ENCODE peak calls at places on chromosomes 4 and X, in six cellular contexts. One of them, this sample, is unnamed. For H3K4me1, the result is how much of the 10 kb centered on the place peaks cover.

GRCh38 chr4:159498371-159499115 is 395.7 kb downstream of the RAPGEF2 start:
- DNase-seq in mesendoderm: no peak
- DNase-seq in cardiac muscle cell: no peak
- DNase-seq in GM23338: no peak
- DNase-seq in hepatocyte: no peak
- DNase-seq in heart right ventricle: no peak
- DNase-seq in this sample: no peak

GRCh38 chr4:1293531-1293941 is 3.8 kb downstream of the MAEA start:
- DNase-seq in mesendoderm: no peak
- DNase-seq in cardiac muscle cell: no peak
- DNase-seq in GM23338: no peak
- DNase-seq in hepatocyte: no peak
- DNase-seq in heart right ventricle: no peak
- DNase-seq in this sample: no peak

GRCh38 chr4:156775803-156776202 is 195.8 kb downstream of the PDGFC start:
- DNase-seq in mesendoderm: no peak
- DNase-seq in cardiac muscle cell: no peak
- DNase-seq in GM23338: no peak
- DNase-seq in hepatocyte: no peak
- DNase-seq in heart right ventricle: no peak
- DNase-seq in this sample: no peak

GRCh38 chr4:40856836-40857362 is 107.1 kb downstream of the NSUN7 start:
- DNase-seq in mesendoderm: peak
- DNase-seq in cardiac muscle cell: peak
- DNase-seq in GM23338: peak
- DNase-seq in hepatocyte: peak
- DNase-seq in heart right ventricle: peak
- DNase-seq in this sample: peak

GRCh38 chrX:4735299-4735698 is 1021.9 kb upstream of the PRKX start:
- DNase-seq in mesendoderm: no peak
- DNase-seq in cardiac muscle cell: no peak
- DNase-seq in GM23338: no peak
- DNase-seq in hepatocyte: no peak
- DNase-seq in heart right ventricle: no peak
- DNase-seq in this sample: no peak

GRCh38 chrX:6226646-6227444 is 1.8 kb downstream of the NLGN4X start:
- DNase-seq in mesendoderm: peak
- DNase-seq in cardiac muscle cell: no peak
- DNase-seq in GM23338: peak
- DNase-seq in hepatocyte: peak
- DNase-seq in heart right ventricle: peak
- DNase-seq in this sample: no peak

GRCh38 chr4:29304595-29304994 is 1415.6 kb upstream of the PCDH7 start:
- DNase-seq in mesendoderm: peak
- DNase-seq in cardiac muscle cell: peak
- DNase-seq in GM23338: no peak
- DNase-seq in hepatocyte: no peak
- DNase-seq in heart right ventricle: no peak
- DNase-seq in this sample: no peak

GRCh38 chr4:125393825-125394224 is 79.1 kb downstream of the FAT4 start:
- DNase-seq in mesendoderm: peak
- DNase-seq in cardiac muscle cell: no peak
- DNase-seq in GM23338: no peak
- DNase-seq in hepatocyte: no peak
- DNase-seq in heart right ventricle: no peak
- DNase-seq in this sample: no peak

GRCh38 chrX:153386097-153386496 is 15.1 kb downstream of the PNMA6E start:
- DNase-seq in mesendoderm: no peak
- DNase-seq in cardiac muscle cell: no peak
- DNase-seq in GM23338: no peak
- DNase-seq in hepatocyte: no peak
- DNase-seq in heart right ventricle: no peak
- DNase-seq in this sample: no peak

GRCh38 chr4:97105716-97106115 is 1037.6 kb downstream of the STPG2 start:
- DNase-seq in mesendoderm: no peak
- DNase-seq in cardiac muscle cell: no peak
- DNase-seq in GM23338: no peak
- DNase-seq in hepatocyte: no peak
- DNase-seq in heart right ventricle: no peak
- DNase-seq in this sample: no peak

GRCh38 chr4:65661469-65661868 is 8.8 kb downstream of the EPHA5 start:
- DNase-seq in mesendoderm: no peak
- DNase-seq in cardiac muscle cell: no peak
- DNase-seq in GM23338: peak
- DNase-seq in hepatocyte: no peak
- DNase-seq in heart right ventricle: no peak
- DNase-seq in this sample: no peak

GRCh38 chr4:7255996-7256395 is 63.7 kb downstream of the SORCS2 start:
- DNase-seq in mesendoderm: no peak
- DNase-seq in cardiac muscle cell: no peak
- DNase-seq in GM23338: no peak
- DNase-seq in hepatocyte: no peak
- DNase-seq in heart right ventricle: no peak
- DNase-seq in this sample: no peak

GRCh38 chr4:11609751-11610150 is 181.1 kb upstream of the HS3ST1 start:
- DNase-seq in mesendoderm: no peak
- DNase-seq in cardiac muscle cell: no peak
- DNase-seq in GM23338: no peak
- DNase-seq in hepatocyte: no peak
- DNase-seq in heart right ventricle: no peak
- DNase-seq in this sample: no peak

GRCh38 chr4:173735585-173735984 is 205.6 kb upstream of the HAND2 start:
- DNase-seq in mesendoderm: no peak
- DNase-seq in cardiac muscle cell: no peak
- DNase-seq in GM23338: no peak
- DNase-seq in hepatocyte: no peak
- DNase-seq in heart right ventricle: no peak
- DNase-seq in this sample: no peak

GRCh38 chr4:37516057-37516775 is 170.0 kb downstream of the RELL1 start:
- DNase-seq in mesendoderm: no peak
- DNase-seq in cardiac muscle cell: no peak
- DNase-seq in GM23338: peak
- DNase-seq in hepatocyte: no peak
- DNase-seq in heart right ventricle: no peak
- DNase-seq in this sample: no peak

GRCh38 chrX:27840881-27841280 is 33.1 kb downstream of the MAGEB10 start:
- DNase-seq in mesendoderm: peak
- DNase-seq in cardiac muscle cell: no peak
- DNase-seq in GM23338: peak
- DNase-seq in hepatocyte: no peak
- DNase-seq in heart right ventricle: no peak
- DNase-seq in this sample: no peak

GRCh38 chrX:130799393-130799792 is 103.6 kb downstream of the ENOX2 start:
- DNase-seq in mesendoderm: no peak
- DNase-seq in cardiac muscle cell: peak
- DNase-seq in GM23338: no peak
- DNase-seq in hepatocyte: no peak
- DNase-seq in heart right ventricle: no peak
- DNase-seq in this sample: no peak

GRCh38 chr4:149884529-149885206 is 69.0 kb upstream of the IQCM start:
- DNase-seq in mesendoderm: no peak
- DNase-seq in cardiac muscle cell: no peak
- DNase-seq in GM23338: no peak
- DNase-seq in hepatocyte: peak
- DNase-seq in heart right ventricle: no peak
- DNase-seq in this sample: no peak

GRCh38 chr4:76035799-76036389 is at the start of gene CXCL11:
- DNase-seq in mesendoderm: no peak
- DNase-seq in cardiac muscle cell: no peak
- DNase-seq in GM23338: no peak
- DNase-seq in hepatocyte: no peak
- DNase-seq in heart right ventricle: no peak
- DNase-seq in this sample: no peak

GRCh38 chr4:22514431-22514830 is 1.4 kb downstream of the ADGRA3 start:
- DNase-seq in mesendoderm: no peak
- DNase-seq in cardiac muscle cell: no peak
- DNase-seq in GM23338: no peak
- DNase-seq in hepatocyte: no peak
- DNase-seq in heart right ventricle: no peak
- DNase-seq in this sample: no peak

GRCh38 chr4:142600952-142601351 is 245.1 kb downstream of the INPP4B start:
- DNase-seq in mesendoderm: no peak
- DNase-seq in cardiac muscle cell: no peak
- DNase-seq in GM23338: no peak
- DNase-seq in hepatocyte: no peak
- DNase-seq in heart right ventricle: no peak
- DNase-seq in this sample: no peak

GRCh38 chr4:182192511-182193181 is 50.6 kb upstream of the TENM3 start:
- DNase-seq in mesendoderm: no peak
- DNase-seq in cardiac muscle cell: peak
- DNase-seq in GM23338: no peak
- DNase-seq in hepatocyte: no peak
- DNase-seq in heart right ventricle: no peak
- DNase-seq in this sample: no peak

GRCh38 chr4:182194115-182194834 is 48.9 kb upstream of the TENM3 start:
- DNase-seq in mesendoderm: no peak
- DNase-seq in cardiac muscle cell: no peak
- DNase-seq in GM23338: no peak
- DNase-seq in hepatocyte: no peak
- DNase-seq in heart right ventricle: no peak
- DNase-seq in this sample: no peak

GRCh38 chr4:182193261-182193660 is 49.9 kb upstream of the TENM3 start:
- DNase-seq in mesendoderm: no peak
- DNase-seq in cardiac muscle cell: no peak
- DNase-seq in GM23338: no peak
- DNase-seq in hepatocyte: no peak
- DNase-seq in heart right ventricle: no peak
- DNase-seq in this sample: no peak

GRCh38 chr4:182201871-182202270 is 41.3 kb upstream of the TENM3 start:
- DNase-seq in mesendoderm: no peak
- DNase-seq in cardiac muscle cell: no peak
- DNase-seq in GM23338: no peak
- DNase-seq in hepatocyte: no peak
- DNase-seq in heart right ventricle: no peak
- DNase-seq in this sample: no peak

DNA sequence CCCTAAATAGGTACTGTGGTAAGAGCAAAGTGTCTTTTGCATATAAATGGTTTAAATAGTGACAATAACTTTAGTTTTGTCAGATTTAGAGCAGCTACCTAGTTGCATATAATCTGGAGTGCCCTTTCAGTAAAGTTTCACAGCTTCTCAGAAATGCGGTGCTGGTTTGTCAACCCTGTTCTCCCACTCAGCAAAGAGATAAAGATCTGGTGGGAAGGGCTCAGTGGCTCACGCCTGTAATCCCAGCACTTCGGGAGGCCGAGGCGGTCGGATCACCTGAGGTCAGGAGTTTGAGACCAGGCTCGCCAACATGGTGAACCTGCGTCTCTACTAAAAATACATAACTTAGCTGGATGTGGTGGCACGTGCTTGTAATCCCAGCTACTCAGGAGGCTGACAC is 45.6 kb upstream of the TENM3 start:
- DNase-seq in mesendoderm: peak
- DNase-seq in cardiac muscle cell: no peak
- DNase-seq in GM23338: no peak
- DNase-seq in hepatocyte: no peak
- DNase-seq in heart right ventricle: no peak
- DNase-seq in this sample: no peak
- H3K27ac ChIP-seq in mesendoderm: no peak
- H3K27ac ChIP-seq in cardiac muscle cell: no peak
- H3K27ac ChIP-seq in GM23338: no peak
- H3K27ac ChIP-seq in hepatocyte: no peak
- H3K27ac ChIP-seq in heart right ventricle: no peak
- H3K27ac ChIP-seq in this sample: no peak

GRCh38 chrX:46575586-46575985 is 2.0 kb downstream of the CHST7 start:
- DNase-seq in mesendoderm: peak
- DNase-seq in cardiac muscle cell: no peak
- DNase-seq in GM23338: no peak
- DNase-seq in hepatocyte: no peak
- DNase-seq in heart right ventricle: no peak
- DNase-seq in this sample: no peak
- H3K4me1 ChIP-seq in mesendoderm: under half
- H3K4me1 ChIP-seq in cardiac muscle cell: under half
- H3K4me1 ChIP-seq in GM23338: under half
- H3K4me1 ChIP-seq in hepatocyte: under half
- H3K4me1 ChIP-seq in heart right ventricle: under half
- H3K4me1 ChIP-seq in this sample: under half

GRCh38 chr4:139745111-139745639 is 79.6 kb downstream of the MGST2 start:
- DNase-seq in mesendoderm: no peak
- DNase-seq in cardiac muscle cell: no peak
- DNase-seq in GM23338: no peak
- DNase-seq in hepatocyte: no peak
- DNase-seq in heart right ventricle: no peak
- DNase-seq in this sample: no peak

GRCh38 chr4:139740121-139740520 is 74.5 kb downstream of the MGST2 start:
- DNase-seq in mesendoderm: no peak
- DNase-seq in cardiac muscle cell: peak
- DNase-seq in GM23338: no peak
- DNase-seq in hepatocyte: no peak
- DNase-seq in heart right ventricle: peak
- DNase-seq in this sample: no peak

GRCh38 chr4:139740531-139741041 is 75.0 kb downstream of the MGST2 start:
- DNase-seq in mesendoderm: peak
- DNase-seq in cardiac muscle cell: peak
- DNase-seq in GM23338: no peak
- DNase-seq in hepatocyte: peak
- DNase-seq in heart right ventricle: peak
- DNase-seq in this sample: peak

GRCh38 chr4:139744232-139744631 is 78.6 kb downstream of the MGST2 start:
- DNase-seq in mesendoderm: no peak
- DNase-seq in cardiac muscle cell: no peak
- DNase-seq in GM23338: no peak
- DNase-seq in hepatocyte: no peak
- DNase-seq in heart right ventricle: no peak
- DNase-seq in this sample: no peak

GRCh38 chr4:139743027-139743426 is 77.4 kb downstream of the MGST2 start:
- DNase-seq in mesendoderm: no peak
- DNase-seq in cardiac muscle cell: no peak
- DNase-seq in GM23338: no peak
- DNase-seq in hepatocyte: no peak
- DNase-seq in heart right ventricle: no peak
- DNase-seq in this sample: no peak
- H3K27ac ChIP-seq in mesendoderm: no peak
- H3K27ac ChIP-seq in cardiac muscle cell: peak
- H3K27ac ChIP-seq in GM23338: no peak
- H3K27ac ChIP-seq in hepatocyte: no peak
- H3K27ac ChIP-seq in heart right ventricle: no peak
- H3K27ac ChIP-seq in this sample: no peak

DNA sequence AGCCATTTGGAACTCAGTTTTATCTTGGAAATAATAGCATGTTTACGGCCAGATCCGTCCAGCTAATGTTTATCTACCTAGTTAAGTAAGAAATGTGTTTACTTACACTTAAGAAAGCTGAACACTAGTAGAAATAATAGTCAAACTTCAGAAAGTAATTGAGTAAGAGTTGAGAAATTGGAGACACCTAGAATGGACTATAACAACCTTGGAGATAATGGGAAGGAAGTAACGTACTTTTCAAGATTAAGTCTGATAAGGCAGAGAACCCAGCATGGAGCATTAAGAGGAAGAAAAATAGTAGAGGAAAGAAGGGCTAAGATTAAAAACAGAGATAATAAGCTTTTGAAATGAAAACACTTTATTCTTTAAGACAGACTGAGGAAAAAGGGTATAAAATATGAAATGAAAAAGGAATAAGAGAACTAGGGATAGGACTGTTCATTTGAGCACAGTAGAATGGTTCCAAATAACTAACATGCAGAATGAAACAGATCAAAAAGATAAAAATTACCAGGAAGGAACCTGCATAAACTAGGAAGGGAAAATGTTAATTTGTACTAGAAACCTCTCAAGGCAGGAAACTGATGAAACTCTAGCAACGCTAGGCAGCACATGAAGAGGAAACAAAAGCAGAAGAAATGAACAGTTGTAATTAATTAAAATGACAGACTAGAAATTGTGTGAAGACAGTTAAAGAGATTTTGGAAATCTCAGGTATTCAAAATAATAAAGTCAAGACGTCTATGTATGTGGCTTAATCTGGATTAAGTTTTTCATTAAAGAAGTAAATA is 71.7 kb downstream of the FBXW7 start:
- DNase-seq in mesendoderm: peak
- DNase-seq in cardiac muscle cell: peak
- DNase-seq in GM23338: no peak
- DNase-seq in hepatocyte: no peak
- DNase-seq in heart right ventricle: no peak
- DNase-seq in this sample: no peak
- H3K4me1 ChIP-seq in mesendoderm: under half
- H3K4me1 ChIP-seq in cardiac muscle cell: under half
- H3K4me1 ChIP-seq in GM23338: under half
- H3K4me1 ChIP-seq in hepatocyte: under half
- H3K4me1 ChIP-seq in heart right ventricle: under half
- H3K4me1 ChIP-seq in this sample: under half